ENCODE peak calls at places on chromosomes 16 and 17, in seven cellular contexts. K is NCI-H446 treated with DMSO at 0.1 percent for 48 hours; F is stimulated activated CD4-positive, alpha-beta T cell treated with anti-CD3 and anti-CD28 coated beads, Interleukin-12 subunit alpha, Interleukin-12 subunit beta, amount 100 ng/mL, for 4 hours; V is astrocyte of the spinal cord; I is caudate nucleus; T is T-helper 1 cell; R is germinal center. A is an unnamed sample.

GRCh38 chr17:44584498-44584897 is 27.2 kb downstream of the FZD2 start:
- DNase-seq in K (no peak), F (no peak), V (no peak), I (no peak), T (no peak), R (no peak), A (no peak)

GRCh38 chr17:74149597-74150427 is 53.7 kb upstream of the RPL38 start:
- DNase-seq in K (no peak), F (no peak), V (no peak), I (no peak), T (no peak), R (no peak), A (no peak)

GRCh38 chr16:75152635-75153034 is 4.3 kb downstream of the ZFP1 start:
- DNase-seq in K (no peak), F (no peak), V (no peak), I (no peak), T (no peak), R (no peak), A (no peak)

GRCh38 chr16:30356401-30357084 is 1.4 kb upstream of the CD2BP2 start:
- DNase-seq in K (no peak), F (no peak), V (no peak), I (no peak), T (no peak), R (no peak), A (no peak)

GRCh38 chr17:65588194-65588808 is 26.9 kb upstream of the AXIN2 start:
- DNase-seq in K (peak; percentile 41), F (no peak), V (no peak), I (no peak), T (no peak), R (no peak), A (no peak)

GRCh38 chr17:78974635-78975591 is 4.8 kb downstream of the LGALS3BP start:
- DNase-seq in K (peak; percentile 70), F (no peak), V (peak; percentile 75), I (no peak), T (no peak), R (no peak), A (peak; percentile 41)

GRCh38 chr16:88017006-88017405 is 65.8 kb downstream of the BANP start:
- DNase-seq in K (no peak), F (no peak), V (no peak), I (no peak), T (no peak), R (no peak), A (no peak)

GRCh38 chr17:7717756-7718350 is 309 bp downstream of the DNAH2 start:
- DNase-seq in K (no peak), F (no peak), V (no peak), I (no peak), T (peak; percentile 57), R (no peak), A (peak; percentile 62)

GRCh38 chr16:424033-424622 is 1.3 kb upstream of the RAB11FIP3 start:
- DNase-seq in K (peak; percentile 69), F (no peak), V (peak; percentile 93), I (peak; percentile 52), T (no peak), R (no peak), A (peak; percentile 15)

GRCh38 chr17:63722403-63722802 is 19.2 kb downstream of the STRADA start:
- DNase-seq in K (no peak), F (no peak), V (no peak), I (no peak), T (no peak), R (no peak), A (no peak)

GRCh38 chr17:37026534-37026875 is 77.8 kb downstream of the AATF start:
- DNase-seq in K (no peak), F (no peak), V (no peak), I (no peak), T (no peak), R (no peak), A (no peak)

GRCh38 chr16:54280751-54281150 is 5.8 kb downstream of the IRX3 start:
- DNase-seq in K (no peak), F (no peak), V (peak; percentile 15), I (no peak), T (no peak), R (no peak), A (no peak)

GRCh38 chr16:72945081-72945480 is 102.8 kb downstream of the ZFHX3 start:
- DNase-seq in K (no peak), F (no peak), V (no peak), I (no peak), T (no peak), R (no peak), A (no peak)

GRCh38 chr17:6753006-6753445 is 2.8 kb upstream of the XAF1 start:
- DNase-seq in K (no peak), F (peak; percentile 30), V (peak; percentile 93), I (no peak), T (peak; percentile 69), R (no peak), A (no peak)

GRCh38 chr16:1556254-1556653 is 22.8 kb downstream of the TMEM204 start:
- DNase-seq in K (no peak), F (no peak), V (peak; percentile 29), I (no peak), T (no peak), R (no peak), A (no peak)

GRCh38 chr17:75679706-75680201 is 12.6 kb downstream of the SAP30BP start:
- DNase-seq in K (no peak), F (no peak), V (peak; percentile 64), I (no peak), T (no peak), R (no peak), A (no peak)

GRCh38 chr17:39674702-39675389 is 6.6 kb downstream of the PNMT start:
- DNase-seq in K (no peak), F (no peak), V (no peak), I (no peak), T (no peak), R (peak; percentile 42), A (no peak)

GRCh38 chr17:56099649-56100048 is 53.6 kb upstream of the ANKFN1 start:
- DNase-seq in K (no peak), F (no peak), V (peak; percentile 22), I (no peak), T (no peak), R (no peak), A (no peak)

GRCh38 chr16:74574146-74574545 is 32.8 kb downstream of the GLG1 start:
- DNase-seq in K (no peak), F (no peak), V (no peak), I (no peak), T (no peak), R (no peak), A (peak; percentile 36)

GRCh38 chr17:40443196-40443987 is at the start of gene IGFBP4:
- DNase-seq in K (peak; percentile 12), F (peak; percentile 68), V (peak; percentile 76), I (peak; percentile 5), T (peak; percentile 67), R (peak; percentile 67), A (peak; percentile 52)

GRCh38 chr16:67241008-67241900 is 6.0 kb downstream of the FHOD1 start:
- DNase-seq in K (no peak), F (no peak), V (peak; percentile 75), I (no peak), T (no peak), R (no peak), A (no peak)

GRCh38 chr17:46117850-46118696 is 75.2 kb downstream of the KANSL1 start:
- DNase-seq in K (peak; percentile 28), F (no peak), V (no peak), I (no peak), T (no peak), R (no peak), A (no peak)

GRCh38 chr16:89115216-89115949 is 21.7 kb downstream of the ACSF3 start:
- DNase-seq in K (no peak), F (peak; percentile 71), V (peak; percentile 31), I (peak; percentile 37), T (peak; percentile 97), R (peak; percentile 79), A (no peak)

GRCh38 chr17:78263063-78263735 is 31.8 kb downstream of the TMEM235 start:
- DNase-seq in K (no peak), F (no peak), V (no peak), I (no peak), T (peak; percentile 79), R (peak; percentile 45), A (no peak)

GRCh38 chr17:39702901-39703893 is 3.3 kb downstream of the ERBB2 start:
- DNase-seq in K (no peak), F (no peak), V (no peak), I (no peak), T (no peak), R (no peak), A (no peak)

GRCh38 chr16:79261461-79261860 is 339.1 kb downstream of the MAF start:
- DNase-seq in K (no peak), F (peak; percentile 47), V (no peak), I (no peak), T (peak; percentile 44), R (peak; percentile 24), A (no peak)

GRCh38 chr17:34435182-34435928 is 72.3 kb upstream of the CCL1 start:
- DNase-seq in K (no peak), F (no peak), V (no peak), I (no peak), T (no peak), R (no peak), A (no peak)

GRCh38 chr16:79609861-79610260 is 9.3 kb upstream of the MAF start:
- DNase-seq in K (no peak), F (no peak), V (no peak), I (no peak), T (no peak), R (no peak), A (no peak)

GRCh38 chr17:67443931-67444597 is 67.0 kb downstream of the PITPNC1 start:
- DNase-seq in K (no peak), F (no peak), V (peak; percentile 61), I (no peak), T (no peak), R (no peak), A (no peak)

GRCh38 chr17:80855968-80856862 is 135.4 kb upstream of the CHMP6 start:
- DNase-seq in K (no peak), F (peak; percentile 78), V (peak; percentile 97), I (no peak), T (peak; percentile 98), R (no peak), A (no peak)

GRCh38 chr16:73122604-73123386 is 74.9 kb upstream of the ZFHX3 start:
- DNase-seq in K (no peak), F (no peak), V (peak; percentile 11), I (no peak), T (peak; percentile 32), R (no peak), A (no peak)

GRCh38 chr16:67445441-67445912 is 14.6 kb downstream of the HSD11B2 start:
- DNase-seq in K (no peak), F (no peak), V (no peak), I (no peak), T (no peak), R (no peak), A (no peak)

GRCh38 chr17:6551909-6552768 is 4.2 kb downstream of the PITPNM3 start:
- DNase-seq in K (peak; percentile 69), F (no peak), V (no peak), I (no peak), T (no peak), R (no peak), A (peak; percentile 12)

GRCh38 chr17:78824240-78824639 is 16.4 kb downstream of the USP36 start:
- DNase-seq in K (no peak), F (no peak), V (no peak), I (no peak), T (no peak), R (no peak), A (no peak)

GRCh38 chr16:5003211-5003610 is 30.5 kb downstream of the NAGPA start:
- DNase-seq in K (no peak), F (no peak), V (no peak), I (no peak), T (no peak), R (no peak), A (no peak)

GRCh38 chr16:75805946-75806345 is 79.7 kb upstream of the CPHXL start:
- DNase-seq in K (no peak), F (no peak), V (no peak), I (no peak), T (no peak), R (no peak), A (no peak)

GRCh38 chr17:78819402-78819801 is 21.2 kb downstream of the USP36 start:
- DNase-seq in K (no peak), F (no peak), V (no peak), I (no peak), T (no peak), R (no peak), A (no peak)

GRCh38 chr16:22296225-22297113 is 740 bp upstream of the POLR3E start:
- DNase-seq in K (no peak), F (no peak), V (peak; percentile 24), I (no peak), T (no peak), R (peak; percentile 16), A (peak; percentile 19)

A was measured in NCI-H1694 treated with DMSO at 0.1 percent for 48 hours.